ENCODE peak calls at places on chromosomes 1 and 21, in ten cellular contexts. One of them, this sample, is unnamed.

GRCh38 chr21:28156590-28156989 is 836.1 kb downstream of the LTN1 start:
- ATAC-seq in body of pancreas: no peak
- ATAC-seq in activated T-helper 17 cell treated with anti-CD3 and anti-CD28 coated beads, Interleukin-2, amount 50 U/mL, for 72 hours: no peak
- ATAC-seq in left lung: no peak
- ATAC-seq in T-cell: no peak
- ATAC-seq in HepG2: no peak
- ATAC-seq in activated CD8-positive, alpha-beta memory T cell treated with anti-CD3 and anti-CD28 coated beads, Interleukin-2, amount 10 ng/mL, durations not matched to agents 7 days and 5 days: no peak
- ATAC-seq in activated T-cell treated with anti-CD3 and anti-CD28 coated beads, Interleukin-2, amount 50 U/mL, for 4 hours: no peak
- ATAC-seq in T-helper 17 cell: no peak
- ATAC-seq in naive thymus-derived CD8-positive, alpha-beta T cell: no peak
- ATAC-seq in this sample: no peak

GRCh38 chr1:202618387-202619022 is 91.7 kb downstream of the SYT2 start:
- ATAC-seq in T-helper 17 cell: no peak
- ATAC-seq in activated CD8-positive, alpha-beta memory T cell treated with anti-CD3 and anti-CD28 coated beads, Interleukin-2, amount 10 ng/mL, durations not matched to agents 7 days and 5 days: peak
- ATAC-seq in naive thymus-derived CD8-positive, alpha-beta T cell: no peak
- ATAC-seq in activated T-cell treated with anti-CD3 and anti-CD28 coated beads, Interleukin-2, amount 50 U/mL, for 4 hours: no peak
- ATAC-seq in body of pancreas: peak
- ATAC-seq in HepG2: no peak
- ATAC-seq in left lung: no peak
- ATAC-seq in activated T-helper 17 cell treated with anti-CD3 and anti-CD28 coated beads, Interleukin-2, amount 50 U/mL, for 72 hours: peak
- ATAC-seq in T-cell: no peak
- ATAC-seq in this sample: peak

GRCh38 chr1:168636642-168637111 is 60.3 kb downstream of the XCL1 start:
- ATAC-seq in activated T-cell treated with anti-CD3 and anti-CD28 coated beads, Interleukin-2, amount 50 U/mL, for 4 hours: no peak
- ATAC-seq in naive thymus-derived CD8-positive, alpha-beta T cell: no peak
- ATAC-seq in activated CD8-positive, alpha-beta memory T cell treated with anti-CD3 and anti-CD28 coated beads, Interleukin-2, amount 10 ng/mL, durations not matched to agents 7 days and 5 days: no peak
- ATAC-seq in HepG2: no peak
- ATAC-seq in activated T-helper 17 cell treated with anti-CD3 and anti-CD28 coated beads, Interleukin-2, amount 50 U/mL, for 72 hours: no peak
- ATAC-seq in body of pancreas: peak
- ATAC-seq in T-cell: no peak
- ATAC-seq in left lung: peak
- ATAC-seq in T-helper 17 cell: no peak
- ATAC-seq in this sample: no peak

GRCh38 chr1:24097663-24098062 is 14.3 kb downstream of the MYOM3 start:
- ATAC-seq in T-cell: no peak
- ATAC-seq in left lung: no peak
- ATAC-seq in HepG2: no peak
- ATAC-seq in naive thymus-derived CD8-positive, alpha-beta T cell: no peak
- ATAC-seq in body of pancreas: no peak
- ATAC-seq in activated CD8-positive, alpha-beta memory T cell treated with anti-CD3 and anti-CD28 coated beads, Interleukin-2, amount 10 ng/mL, durations not matched to agents 7 days and 5 days: no peak
- ATAC-seq in activated T-cell treated with anti-CD3 and anti-CD28 coated beads, Interleukin-2, amount 50 U/mL, for 4 hours: no peak
- ATAC-seq in T-helper 17 cell: no peak
- ATAC-seq in activated T-helper 17 cell treated with anti-CD3 and anti-CD28 coated beads, Interleukin-2, amount 50 U/mL, for 72 hours: no peak
- ATAC-seq in this sample: no peak

GRCh38 chr1:112689196-112689841 is 14.9 kb downstream of the MOV10 start:
- ATAC-seq in activated CD8-positive, alpha-beta memory T cell treated with anti-CD3 and anti-CD28 coated beads, Interleukin-2, amount 10 ng/mL, durations not matched to agents 7 days and 5 days: no peak
- ATAC-seq in T-cell: no peak
- ATAC-seq in body of pancreas: no peak
- ATAC-seq in activated T-cell treated with anti-CD3 and anti-CD28 coated beads, Interleukin-2, amount 50 U/mL, for 4 hours: no peak
- ATAC-seq in T-helper 17 cell: no peak
- ATAC-seq in HepG2: no peak
- ATAC-seq in naive thymus-derived CD8-positive, alpha-beta T cell: no peak
- ATAC-seq in left lung: no peak
- ATAC-seq in activated T-helper 17 cell treated with anti-CD3 and anti-CD28 coated beads, Interleukin-2, amount 50 U/mL, for 72 hours: no peak
- ATAC-seq in this sample: no peak

GRCh38 chr1:232437510-232437909 is 192.4 kb downstream of the SIPA1L2 start:
- ATAC-seq in activated T-helper 17 cell treated with anti-CD3 and anti-CD28 coated beads, Interleukin-2, amount 50 U/mL, for 72 hours: no peak
- ATAC-seq in T-cell: peak
- ATAC-seq in left lung: no peak
- ATAC-seq in T-helper 17 cell: no peak
- ATAC-seq in body of pancreas: no peak
- ATAC-seq in activated T-cell treated with anti-CD3 and anti-CD28 coated beads, Interleukin-2, amount 50 U/mL, for 4 hours: no peak
- ATAC-seq in naive thymus-derived CD8-positive, alpha-beta T cell: no peak
- ATAC-seq in HepG2: no peak
- ATAC-seq in activated CD8-positive, alpha-beta memory T cell treated with anti-CD3 and anti-CD28 coated beads, Interleukin-2, amount 10 ng/mL, durations not matched to agents 7 days and 5 days: no peak
- ATAC-seq in this sample: no peak

GRCh38 chr1:178496410-178497135 is at the start of gene CLEC20A:
- ATAC-seq in T-cell: no peak
- ATAC-seq in T-helper 17 cell: no peak
- ATAC-seq in activated T-helper 17 cell treated with anti-CD3 and anti-CD28 coated beads, Interleukin-2, amount 50 U/mL, for 72 hours: no peak
- ATAC-seq in HepG2: no peak
- ATAC-seq in activated T-cell treated with anti-CD3 and anti-CD28 coated beads, Interleukin-2, amount 50 U/mL, for 4 hours: no peak
- ATAC-seq in body of pancreas: no peak
- ATAC-seq in naive thymus-derived CD8-positive, alpha-beta T cell: no peak
- ATAC-seq in activated CD8-positive, alpha-beta memory T cell treated with anti-CD3 and anti-CD28 coated beads, Interleukin-2, amount 10 ng/mL, durations not matched to agents 7 days and 5 days: no peak
- ATAC-seq in left lung: no peak
- ATAC-seq in this sample: no peak

GRCh38 chr1:39173119-39173994 is 31.1 kb upstream of the MACF1 start:
- ATAC-seq in HepG2: peak
- ATAC-seq in T-cell: no peak
- ATAC-seq in activated T-cell treated with anti-CD3 and anti-CD28 coated beads, Interleukin-2, amount 50 U/mL, for 4 hours: no peak
- ATAC-seq in activated T-helper 17 cell treated with anti-CD3 and anti-CD28 coated beads, Interleukin-2, amount 50 U/mL, for 72 hours: no peak
- ATAC-seq in body of pancreas: no peak
- ATAC-seq in naive thymus-derived CD8-positive, alpha-beta T cell: no peak
- ATAC-seq in left lung: peak
- ATAC-seq in activated CD8-positive, alpha-beta memory T cell treated with anti-CD3 and anti-CD28 coated beads, Interleukin-2, amount 10 ng/mL, durations not matched to agents 7 days and 5 days: no peak
- ATAC-seq in T-helper 17 cell: no peak
- ATAC-seq in this sample: no peak

GRCh38 chr1:29669488-29669871 is 433.2 kb downstream of the PTPRU start:
- ATAC-seq in naive thymus-derived CD8-positive, alpha-beta T cell: no peak
- ATAC-seq in activated T-helper 17 cell treated with anti-CD3 and anti-CD28 coated beads, Interleukin-2, amount 50 U/mL, for 72 hours: no peak
- ATAC-seq in T-helper 17 cell: no peak
- ATAC-seq in left lung: no peak
- ATAC-seq in activated T-cell treated with anti-CD3 and anti-CD28 coated beads, Interleukin-2, amount 50 U/mL, for 4 hours: no peak
- ATAC-seq in body of pancreas: no peak
- ATAC-seq in HepG2: no peak
- ATAC-seq in T-cell: no peak
- ATAC-seq in activated CD8-positive, alpha-beta memory T cell treated with anti-CD3 and anti-CD28 coated beads, Interleukin-2, amount 10 ng/mL, durations not matched to agents 7 days and 5 days: no peak
- ATAC-seq in this sample: no peak

GRCh38 chr1:183293243-183293642 is 107.2 kb downstream of the LAMC2 start:
- ATAC-seq in left lung: no peak
- ATAC-seq in T-cell: no peak
- ATAC-seq in activated CD8-positive, alpha-beta memory T cell treated with anti-CD3 and anti-CD28 coated beads, Interleukin-2, amount 10 ng/mL, durations not matched to agents 7 days and 5 days: no peak
- ATAC-seq in T-helper 17 cell: no peak
- ATAC-seq in body of pancreas: no peak
- ATAC-seq in activated T-helper 17 cell treated with anti-CD3 and anti-CD28 coated beads, Interleukin-2, amount 50 U/mL, for 72 hours: no peak
- ATAC-seq in activated T-cell treated with anti-CD3 and anti-CD28 coated beads, Interleukin-2, amount 50 U/mL, for 4 hours: no peak
- ATAC-seq in naive thymus-derived CD8-positive, alpha-beta T cell: no peak
- ATAC-seq in HepG2: no peak
- ATAC-seq in this sample: no peak

GRCh38 chr1:212500351-212500750 is 67.6 kb downstream of the NENF start:
- ATAC-seq in activated CD8-positive, alpha-beta memory T cell treated with anti-CD3 and anti-CD28 coated beads, Interleukin-2, amount 10 ng/mL, durations not matched to agents 7 days and 5 days: no peak
- ATAC-seq in HepG2: no peak
- ATAC-seq in T-cell: no peak
- ATAC-seq in body of pancreas: no peak
- ATAC-seq in naive thymus-derived CD8-positive, alpha-beta T cell: no peak
- ATAC-seq in activated T-cell treated with anti-CD3 and anti-CD28 coated beads, Interleukin-2, amount 50 U/mL, for 4 hours: no peak
- ATAC-seq in activated T-helper 17 cell treated with anti-CD3 and anti-CD28 coated beads, Interleukin-2, amount 50 U/mL, for 72 hours: no peak
- ATAC-seq in T-helper 17 cell: no peak
- ATAC-seq in left lung: no peak
- ATAC-seq in this sample: no peak

GRCh38 chr1:75341537-75341936 is 207.3 kb downstream of the LHX8 start:
- ATAC-seq in T-cell: no peak
- ATAC-seq in left lung: no peak
- ATAC-seq in activated T-cell treated with anti-CD3 and anti-CD28 coated beads, Interleukin-2, amount 50 U/mL, for 4 hours: no peak
- ATAC-seq in T-helper 17 cell: no peak
- ATAC-seq in activated CD8-positive, alpha-beta memory T cell treated with anti-CD3 and anti-CD28 coated beads, Interleukin-2, amount 10 ng/mL, durations not matched to agents 7 days and 5 days: no peak
- ATAC-seq in naive thymus-derived CD8-positive, alpha-beta T cell: no peak
- ATAC-seq in activated T-helper 17 cell treated with anti-CD3 and anti-CD28 coated beads, Interleukin-2, amount 50 U/mL, for 72 hours: no peak
- ATAC-seq in body of pancreas: no peak
- ATAC-seq in HepG2: no peak
- ATAC-seq in this sample: peak

GRCh38 chr1:200029624-200030074 is 2.1 kb downstream of the NR5A2 start:
- ATAC-seq in body of pancreas: no peak
- ATAC-seq in activated CD8-positive, alpha-beta memory T cell treated with anti-CD3 and anti-CD28 coated beads, Interleukin-2, amount 10 ng/mL, durations not matched to agents 7 days and 5 days: no peak
- ATAC-seq in T-cell: no peak
- ATAC-seq in activated T-cell treated with anti-CD3 and anti-CD28 coated beads, Interleukin-2, amount 50 U/mL, for 4 hours: no peak
- ATAC-seq in left lung: no peak
- ATAC-seq in activated T-helper 17 cell treated with anti-CD3 and anti-CD28 coated beads, Interleukin-2, amount 50 U/mL, for 72 hours: no peak
- ATAC-seq in HepG2: peak
- ATAC-seq in naive thymus-derived CD8-positive, alpha-beta T cell: no peak
- ATAC-seq in T-helper 17 cell: no peak
- ATAC-seq in this sample: no peak